ENCODE peak calls at places on chromosomes 11 and 22, in five cellular contexts. X is heart right ventricle; B is CD4-positive, alpha-beta T cell; O is neural progenitor cell; Z is WTC11. Q is an unnamed sample.
A peak's percentile ranks its signal among the peaks of the same experiment; 100 is the strongest.

GRCh38 chr11:48012051-48012391 is 31.7 kb downstream of the PTPRJ start:
- DNase-seq in X (no peak), B (no peak), O (no peak), Z (no peak), Q (no peak)

GRCh38 chr11:46504817-46505613 is 88.8 kb downstream of the AMBRA1 start:
- DNase-seq in X (no peak), B (no peak), O (no peak), Z (no peak), Q (no peak)

GRCh38 chr11:102647430-102647829 is 22.3 kb upstream of the MMP20 start:
- DNase-seq in X (no peak), B (no peak), O (no peak), Z (no peak), Q (no peak)

GRCh38 chr22:41563051-41563711 is 2.4 kb downstream of the CSDC2 start:
- DNase-seq in X (no peak), B (no peak), O (no peak), Z (no peak), Q (no peak)

GRCh38 chr22:45546333-45547015 is 43.8 kb downstream of the FBLN1 start:
- DNase-seq in X (no peak), B (no peak), O (no peak), Z (no peak), Q (no peak)

GRCh38 chr11:11045156-11045670 is 187.4 kb upstream of the ZBED5 start:
- DNase-seq in X (no peak), B (no peak), O (no peak), Z (no peak), Q (no peak)

GRCh38 chr11:43222215-43222614 is 89.6 kb upstream of the API5 start:
- DNase-seq in X (no peak), B (no peak), O (no peak), Z (no peak), Q (no peak)

GRCh38 chr11:72353861-72354260 is 80.5 kb downstream of the CLPB start:
- DNase-seq in X (no peak), B (no peak), O (no peak), Z (peak; percentile 47), Q (no peak)

GRCh38 chr22:28978863-28979799 is 82.5 kb downstream of the C22orf31 start:
- DNase-seq in X (no peak), B (no peak), O (no peak), Z (no peak), Q (no peak)

GRCh38 chr11:63766501-63767270 is 1.9 kb downstream of the ZFTA start:
- DNase-seq in X (no peak), B (no peak), O (peak; percentile 38), Z (no peak), Q (no peak)

GRCh38 chr11:64400096-64400495 is 41.1 kb downstream of the RPS6KA4 start:
- DNase-seq in X (no peak), B (no peak), O (no peak), Z (no peak), Q (no peak)

GRCh38 chr22:31449521-31449920 is 40.1 kb downstream of the EIF4ENIF1 start:
- DNase-seq in X (no peak), B (no peak), O (no peak), Z (no peak), Q (no peak)

GRCh38 chr11:40293655-40294342 is 1165.7 kb downstream of the LRRC4C start:
- DNase-seq in X (peak; percentile 44), B (no peak), O (peak; percentile 90), Z (peak; percentile 78), Q (peak; percentile 48)

GRCh38 chr11:8403310-8403709 is 139.6 kb upstream of the LMO1 start:
- DNase-seq in X (no peak), B (no peak), O (peak; percentile 16), Z (no peak), Q (no peak)

GRCh38 chr11:5846689-5847088 is 5.0 kb upstream of the OR52E6 start:
- DNase-seq in X (no peak), B (no peak), O (no peak), Z (no peak), Q (no peak)

GRCh38 chr22:39236321-39237275 is 8.2 kb downstream of the PDGFB start:
- DNase-seq in X (peak; percentile 69), B (peak; percentile 30), O (no peak), Z (no peak), Q (no peak)

GRCh38 chr11:223026-223789 is 12.9 kb downstream of the SIRT3 start:
- DNase-seq in X (no peak), B (no peak), O (no peak), Z (no peak), Q (no peak)

GRCh38 chr11:109015283-109015682 is 350.4 kb downstream of the DDX10 start:
- DNase-seq in X (no peak), B (no peak), O (no peak), Z (no peak), Q (no peak)

GRCh38 chr22:49629586-49630447 is 197.9 kb downstream of the BRD1 start:
- DNase-seq in X (no peak), B (no peak), O (no peak), Z (no peak), Q (no peak)

GRCh38 chr11:58024601-58025091 is 965 bp downstream of the OR9Q1 start:
- DNase-seq in X (peak; percentile 85), B (no peak), O (no peak), Z (no peak), Q (no peak)

GRCh38 chr11:104694259-104695070 is 203.8 kb downstream of the CASP12 start:
- DNase-seq in X (no peak), B (no peak), O (peak; percentile 1), Z (no peak), Q (no peak)

GRCh38 chr11:69157156-69157821 is 1.6 kb downstream of the SMIM38 start:
- DNase-seq in X (peak; percentile 66), B (no peak), O (peak; percentile 87), Z (no peak), Q (no peak)

GRCh38 chr22:39428597-39429071 is 28.2 kb upstream of the MGAT3 start:
- DNase-seq in X (no peak), B (no peak), O (peak; percentile 85), Z (peak; percentile 90), Q (peak; percentile 71)

GRCh38 chr11:41392591-41392990 is 66.9 kb downstream of the LRRC4C start:
- DNase-seq in X (no peak), B (no peak), O (peak; percentile 40), Z (peak; percentile 15), Q (no peak)

GRCh38 chr11:71489311-71490043 is 36.5 kb downstream of the NADSYN1 start:
- DNase-seq in X (no peak), B (no peak), O (no peak), Z (no peak), Q (no peak)

GRCh38 chr22:35930933-35931332 is 97.7 kb downstream of the RBFOX2 start:
- DNase-seq in X (no peak), B (no peak), O (peak; percentile 54), Z (no peak), Q (no peak)

GRCh38 chr11:108788565-108789199 is 123.8 kb downstream of the DDX10 start:
- DNase-seq in X (no peak), B (no peak), O (peak; percentile 35), Z (peak; percentile 24), Q (no peak)

DNA sequence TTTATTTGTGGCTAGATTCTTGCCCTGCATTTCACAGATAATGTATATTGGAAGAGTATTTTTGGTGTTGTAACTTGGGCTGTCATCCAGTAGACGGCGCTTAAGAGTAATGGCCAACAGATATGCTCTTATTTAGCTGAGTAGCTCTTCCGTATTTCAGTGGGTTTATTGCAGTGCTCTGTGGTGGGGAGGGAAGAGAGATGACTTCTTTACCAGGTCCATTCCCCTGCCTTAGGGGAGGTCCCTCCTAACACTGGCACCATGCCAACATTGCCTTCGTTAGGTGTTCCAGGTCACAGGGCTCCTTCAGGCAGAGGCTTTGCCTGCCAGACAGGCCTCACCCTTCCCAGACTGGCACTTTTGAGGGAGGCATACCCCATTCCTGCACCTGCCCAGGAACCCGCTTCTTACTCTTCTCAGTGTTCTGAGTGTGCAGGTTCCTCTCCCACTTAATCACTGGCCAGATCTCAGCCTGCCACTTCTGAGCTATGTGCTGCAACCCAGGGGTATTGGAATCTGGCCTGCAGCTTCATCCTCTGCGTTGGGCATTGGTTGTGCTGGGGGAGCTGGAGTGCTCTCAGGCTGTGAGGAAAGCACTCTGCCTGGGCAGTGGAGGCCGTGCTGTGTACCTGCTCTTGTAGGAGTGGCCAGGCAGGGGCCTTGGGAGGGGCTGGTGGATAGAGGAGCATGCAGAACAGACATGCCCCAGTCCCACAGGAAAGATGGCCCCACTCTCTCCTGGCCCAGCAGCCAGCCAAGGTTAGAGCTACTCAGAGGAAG is 29.4 kb upstream of the SLN start:
- DNase-seq in X (no peak), B (no peak), O (peak; percentile 46), Z (no peak), Q (no peak)
- TF ChIP-seq CTCF in X (peak; percentile 26), B (no peak), O (peak; percentile 68), Z (peak; percentile 46), Q (peak; percentile 29)

GRCh38 chr11:118609380-118610219 is 2.2 kb downstream of the PHLDB1 start:
- DNase-seq in X (peak; percentile 36), B (no peak), O (peak; percentile 56), Z (peak; percentile 34), Q (no peak)
- TF ChIP-seq CTCF in X (no peak), B (no peak), O (no peak), Z (no peak), Q (no peak)

DNA sequence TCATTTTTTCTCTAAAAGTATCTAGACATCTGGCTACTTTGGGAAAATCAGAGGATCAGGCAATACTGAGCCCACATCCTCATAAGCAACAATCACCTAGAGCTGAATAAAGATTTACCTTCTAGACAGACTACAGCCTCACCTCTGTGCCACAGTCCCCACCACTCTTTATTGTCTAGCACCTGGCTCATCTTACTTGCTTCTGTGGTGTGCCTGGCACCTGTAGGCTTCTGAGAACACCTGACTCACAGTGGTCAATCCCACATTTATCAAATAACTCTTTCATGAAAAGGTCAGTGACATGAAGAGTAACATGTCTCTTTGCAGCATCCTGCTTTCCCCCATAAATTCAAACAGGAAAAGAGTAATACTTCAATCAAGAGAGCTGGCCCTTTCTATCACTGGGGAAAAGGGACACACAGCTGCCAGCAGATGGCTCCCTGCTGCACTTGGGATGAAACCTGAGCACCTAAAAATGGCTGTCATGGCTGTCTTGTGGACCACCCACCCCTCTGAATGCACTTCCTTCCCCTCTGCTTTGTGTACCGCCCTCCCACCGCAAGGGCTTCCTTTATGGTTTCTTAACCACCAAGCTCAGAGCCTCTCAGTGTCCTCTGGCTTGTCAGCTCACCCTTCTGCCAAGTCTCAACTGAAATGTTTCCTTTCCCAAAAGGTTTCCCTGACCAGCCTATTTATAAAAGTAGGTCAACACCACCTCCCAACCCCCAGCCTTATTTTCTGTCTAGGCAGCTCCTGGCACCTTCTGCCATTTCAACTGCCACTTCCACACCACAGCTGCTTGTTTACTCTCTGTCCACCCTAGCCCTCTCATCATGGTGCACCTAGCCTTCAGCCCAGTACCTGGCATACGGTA is 9.3 kb downstream of the TFIP11 start:
- DNase-seq in X (peak; percentile 25), B (peak; percentile 25), O (peak; percentile 80), Z (peak; percentile 73), Q (no peak)
- TF ChIP-seq CTCF in X (peak; percentile 46), B (peak; percentile 61), O (peak; percentile 68), Z (peak; percentile 32), Q (no peak)

DNA sequence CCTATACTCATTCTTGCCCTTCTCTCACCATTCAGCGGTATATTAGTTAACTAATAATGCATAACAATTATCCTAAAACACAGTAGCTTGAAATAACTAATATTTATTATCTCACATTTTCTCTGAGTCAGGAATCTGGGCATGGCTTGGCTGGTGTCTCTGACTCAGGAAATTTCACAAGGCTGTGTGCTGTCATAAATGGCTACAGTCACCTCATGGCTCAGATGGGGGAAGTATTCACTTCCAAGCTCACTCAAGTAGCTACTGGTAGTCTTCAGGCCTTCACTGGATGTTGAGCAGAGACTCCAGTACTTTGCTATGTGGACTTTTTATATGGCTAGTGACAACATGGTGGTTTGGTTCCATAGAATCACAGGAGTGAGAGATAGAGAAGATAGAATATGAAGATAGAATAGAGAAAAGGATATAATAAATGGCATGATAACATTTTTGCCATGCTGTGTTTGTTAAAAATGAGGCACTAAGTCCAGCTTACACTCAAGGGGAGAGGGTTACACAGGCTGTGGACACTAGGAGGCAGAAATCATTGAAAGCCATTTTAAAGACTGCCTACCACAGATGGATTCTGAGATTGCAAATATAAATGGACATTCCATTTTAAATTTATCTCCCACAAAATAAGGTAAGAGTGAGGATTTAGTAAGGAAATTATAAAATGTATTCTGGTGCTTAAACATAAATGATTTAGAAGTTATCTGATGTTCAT is 997.8 kb upstream of the CHORDC1 start:
- DNase-seq in X (no peak), B (no peak), O (no peak), Z (no peak), Q (no peak)
- TF ChIP-seq CTCF in X (no peak), B (no peak), O (no peak), Z (no peak), Q (no peak)

Q was measured in mesothelial cell of epicardium.